ENCODE peak calls at places on chromosome 1, in five cellular contexts. A is neural progenitor cell; Q is CD8-positive, alpha-beta T cell; N is PC-3; J is testis. L is an unnamed sample.

GRCh38 chr1:109425902-109426277 is 358 bp downstream of the PSMA5 start:
- DNase-seq in J (no peak), N (peak; percentile 57), A (no peak), Q (peak; percentile 67), L (peak; percentile 62)

GRCh38 chr1:20080441-20081330 is 10.7 kb downstream of the PLA2G5 start:
- DNase-seq in A (no peak), N (peak; percentile 20), J (no peak), Q (no peak), L (no peak)

GRCh38 chr1:92485374-92486250 is 1.1 kb downstream of the GFI1 start:
- DNase-seq in Q (peak; percentile 84), J (peak; percentile 56), N (no peak), A (peak; percentile 81), L (peak; percentile 41)

GRCh38 chr1:210373878-210374599 is 45.3 kb downstream of the HHAT start:
- DNase-seq in Q (peak; percentile 60), A (peak; percentile 88), N (peak; percentile 96), J (peak; percentile 87), L (peak; percentile 60)

GRCh38 chr1:212967767-212968166 is 17.4 kb downstream of the VASH2 start:
- DNase-seq in J (no peak), N (peak; percentile 69), A (peak; percentile 51), Q (no peak), L (no peak)

GRCh38 chr1:75615664-75616435 is 4.9 kb upstream of the SLC44A5 start:
- DNase-seq in Q (peak; percentile 27), J (peak; percentile 29), N (peak; percentile 16), A (peak; percentile 89), L (peak; percentile 27)

GRCh38 chr1:6923955-6924890 is 139.0 kb downstream of the CAMTA1 start:
- DNase-seq in Q (no peak), A (no peak), N (no peak), J (no peak), L (no peak)

GRCh38 chr1:28578696-28579218 is 13.3 kb upstream of the RAB42 start:
- DNase-seq in A (no peak), J (no peak), N (no peak), Q (no peak), L (no peak)

GRCh38 chr1:41661428-41662060 is 177.1 kb upstream of the EDN2 start:
- DNase-seq in Q (no peak), A (no peak), N (no peak), J (no peak), L (no peak)

GRCh38 chr1:7614576-7615074 is 156.5 kb upstream of the VAMP3 start:
- DNase-seq in J (no peak), N (no peak), A (no peak), Q (no peak), L (no peak)

GRCh38 chr1:191969287-191969686 is 189.0 kb upstream of the RGS18 start:
- DNase-seq in J (no peak), Q (no peak), A (no peak), N (no peak), L (no peak)

GRCh38 chr1:158999301-159000069 is 10.2 kb upstream of the IFI16 start:
- DNase-seq in J (peak; percentile 96), A (peak; percentile 90), N (peak; percentile 27), Q (no peak), L (peak; percentile 74)

GRCh38 chr1:93448292-93448982 is 519 bp downstream of the FNBP1L start:
- DNase-seq in A (peak; percentile 90), N (peak; percentile 52), Q (no peak), J (peak; percentile 78), L (peak; percentile 50)

GRCh38 chr1:20729990-20730689 is 2.4 kb downstream of the SH2D5 start:
- DNase-seq in N (no peak), A (no peak), J (peak; percentile 10), Q (no peak), L (no peak)

GRCh38 chr1:243850013-243850367 is at the start of gene AKT3:
- DNase-seq in Q (no peak), A (peak; percentile 91), J (no peak), N (no peak), L (peak; percentile 73)

GRCh38 chr1:36154765-36155559 is 998 bp upstream of the MAP7D1 start:
- DNase-seq in J (no peak), Q (no peak), A (peak; percentile 93), N (no peak), L (no peak)

GRCh38 chr1:27570823-27571222 is 33.1 kb downstream of the AHDC1 start:
- DNase-seq in Q (no peak), A (peak; percentile 89), N (no peak), J (no peak), L (no peak)

DNA sequence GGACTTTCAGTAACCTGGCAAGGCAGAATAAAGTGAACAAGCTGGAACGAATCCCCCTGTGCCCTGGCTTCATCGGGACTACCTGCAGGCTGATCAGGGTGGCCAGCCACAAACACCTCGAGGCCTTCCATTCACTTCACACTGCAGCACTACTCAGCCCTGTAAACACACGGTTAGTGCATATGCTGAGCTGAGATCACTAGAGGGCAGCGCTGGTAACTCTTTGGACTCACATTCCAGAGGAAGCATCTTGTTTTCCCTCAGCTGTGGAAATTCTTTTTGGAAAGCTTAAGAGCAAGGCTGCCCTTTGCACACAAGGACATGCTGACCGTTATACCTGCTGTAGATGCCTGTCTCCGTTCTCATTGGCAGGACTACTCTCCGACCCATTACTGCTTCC is 32.1 kb downstream of the PCSK9 start:
- DNase-seq in N (peak; percentile 74), A (peak; percentile 76), Q (no peak), J (peak; percentile 62), L (no peak)
- TF ChIP-seq CTCF in N (peak; percentile 74), A (peak; percentile 62), Q (no peak), J (no peak), L (no peak)

DNA sequence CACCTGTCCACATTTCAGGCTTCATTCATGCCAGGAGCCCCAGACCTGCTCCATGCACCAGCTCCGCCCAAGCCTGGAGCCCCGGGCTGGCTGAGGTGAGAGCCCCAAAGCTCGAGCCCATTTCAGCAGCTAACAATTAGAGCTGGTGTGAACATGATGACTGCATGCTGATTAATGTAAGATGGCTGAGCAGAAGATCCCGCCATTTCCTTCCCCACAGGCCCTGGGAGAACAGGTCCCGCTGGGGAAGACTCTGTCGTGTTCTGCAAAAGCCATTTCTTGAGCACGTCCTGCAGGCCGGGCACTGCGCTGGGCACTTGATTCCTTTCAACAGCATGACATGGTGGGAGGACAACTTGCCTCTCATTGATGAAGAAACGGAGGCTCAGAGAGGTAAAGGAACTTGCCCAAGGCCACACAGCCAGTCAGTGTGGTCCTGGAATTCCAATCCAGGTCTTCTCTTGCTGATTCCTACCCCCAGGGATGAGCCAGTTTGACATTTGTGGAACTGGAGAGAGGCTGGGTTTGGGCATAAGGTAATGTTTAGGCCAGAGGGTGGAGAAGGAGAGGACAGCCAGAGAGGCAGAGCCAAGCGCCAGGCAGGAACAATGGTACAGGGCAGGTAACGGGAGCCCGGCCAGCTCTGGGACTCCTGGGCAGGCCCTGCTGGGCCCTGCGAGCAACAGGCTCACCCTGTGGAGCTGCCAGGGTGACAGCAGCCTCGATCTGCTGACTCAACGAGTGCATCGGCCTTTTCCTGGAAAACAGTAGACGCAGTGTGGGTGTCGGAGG is 28.1 kb upstream of the EPHA2 start:
- DNase-seq in J (no peak), Q (no peak), A (no peak), N (no peak), L (no peak)
- H3K4me1 ChIP-seq in J (peaks cover 7% of the 10 kb centered on the region), Q (peaks cover 5% of the 10 kb centered on the region), A (peaks cover 10% of the 10 kb centered on the region), N (peaks cover 83% of the 10 kb centered on the region), L (no peaks in the 10 kb centered on the region)

DNA sequence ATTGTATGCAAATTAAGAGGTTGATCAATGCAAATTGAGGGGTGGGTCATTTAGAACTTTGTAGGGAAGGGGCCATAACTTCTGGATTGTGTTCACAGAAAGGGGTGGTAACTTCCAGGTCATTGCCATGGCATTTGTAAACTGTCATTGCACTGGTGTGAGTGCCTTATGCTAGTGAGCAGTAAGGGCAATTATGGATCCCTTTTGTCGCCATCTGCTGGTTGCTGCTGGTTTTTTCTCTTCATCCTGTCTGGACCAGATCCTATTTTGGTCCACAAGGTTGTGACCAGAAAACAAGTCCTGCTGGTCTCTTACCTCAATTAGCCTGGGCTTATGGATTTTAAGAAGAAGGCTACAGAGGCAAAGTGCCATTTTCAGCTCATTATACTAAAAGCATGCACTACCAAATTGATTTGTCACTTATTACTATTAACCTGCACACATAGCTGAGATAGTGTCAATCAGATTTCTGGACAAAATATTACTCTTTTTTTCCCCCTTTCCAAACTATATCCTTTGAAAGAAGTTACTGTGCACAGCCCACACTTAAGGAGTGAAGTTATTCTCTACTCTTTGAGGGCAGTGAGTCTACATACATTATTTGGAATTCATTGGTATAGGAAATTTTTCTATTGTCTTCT is 196.2 kb downstream of the ZC3H11B start:
- DNase-seq in N (peak; percentile 91), J (peak; percentile 80), Q (no peak), A (peak; percentile 58), L (peak; percentile 43)
- H3K27me3 ChIP-seq in N (no peaks in the 10 kb centered on the region), J (no peaks in the 10 kb centered on the region), Q (no peaks in the 10 kb centered on the region), A (no peaks in the 10 kb centered on the region), L (no peaks in the 10 kb centered on the region)

GRCh38 chr1:54791880-54792522 is 9.1 kb downstream of the TTC22 start:
- DNase-seq in Q (no peak), J (peak; percentile 72), A (peak; percentile 73), N (peak; percentile 83), L (no peak)
- TF ChIP-seq CTCF in Q (peak; percentile 39), J (peak; percentile 54), A (peak; percentile 86), N (peak; percentile 93), L (no peak)

GRCh38 chr1:226732856-226733291 is 6.2 kb downstream of the ITPKB start:
- DNase-seq in N (no peak), J (no peak), Q (no peak), A (peak; percentile 37), L (no peak)
- H3K4me1 ChIP-seq in N (peaks cover 4% of the 10 kb centered on the region), J (peaks cover 11% of the 10 kb centered on the region), Q (peaks cover 40% of the 10 kb centered on the region), A (peaks cover 10% of the 10 kb centered on the region), L (peaks cover 8% of the 10 kb centered on the region)

GRCh38 chr1:18724001-18724411 is 93.4 kb downstream of the PAX7 start:
- DNase-seq in Q (no peak), N (no peak), A (peak; percentile 33), J (no peak), L (no peak)
- H3K27me3 ChIP-seq in Q (peaks cover 4% of the 10 kb centered on the region), N (peaks cover 43% of the 10 kb centered on the region), A (peaks cover 44% of the 10 kb centered on the region), J (no peaks in the 10 kb centered on the region), L (no peaks in the 10 kb centered on the region)

DNA sequence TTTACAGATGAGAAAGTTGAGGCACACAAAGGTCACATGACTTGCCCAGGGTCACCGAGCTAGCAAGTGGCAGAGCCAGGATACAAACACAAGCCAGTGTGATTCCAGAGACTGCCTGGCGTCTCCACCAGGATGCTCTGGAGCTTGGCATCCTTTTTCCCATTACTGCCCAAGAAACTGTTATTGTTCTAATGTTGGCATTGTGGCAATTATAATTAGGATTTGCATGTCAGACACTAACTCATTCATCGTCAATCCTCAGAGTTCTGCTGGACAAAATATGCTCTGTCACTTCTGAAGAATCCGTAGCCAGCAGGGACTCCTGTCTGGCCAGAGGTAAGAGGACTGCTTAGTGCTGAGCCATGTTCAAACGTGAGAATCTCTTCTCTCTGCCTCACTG is 8.8 kb downstream of the KAZN start:
- DNase-seq in N (no peak), Q (no peak), J (no peak), A (no peak), L (no peak)
- TF ChIP-seq CTCF in N (no peak), Q (no peak), J (no peak), A (no peak), L (no peak)